ENCODE peak calls at places on chromosomes 7 and 10, in four cellular contexts. W is pancreas, V is astrocyte, E is neuronal stem cell. A is an unnamed sample.

GRCh38 chr7:127885222-127885772 is 145.9 kb downstream of the LRRC4 start:
- DNase-seq in V (no peak), W (no peak), E (no peak), A (no peak)

GRCh38 chr10:101536800-101537199 is 51.3 kb downstream of the POLL start:
- DNase-seq in V (no peak), W (no peak), E (no peak), A (no peak)

GRCh38 chr10:118522791-118523498 is 72.5 kb downstream of the PRLHR start:
- DNase-seq in E (no peak), V (peak; percentile 60), W (no peak), A (no peak)

GRCh38 chr10:82949816-82950575 is 1075.0 kb downstream of the NRG3 start:
- DNase-seq in E (no peak), V (no peak), W (no peak), A (no peak)

GRCh38 chr10:58513189-58514101 is 773 bp downstream of the BICC1 start:
- DNase-seq in W (peak; percentile 72), V (peak; percentile 74), E (peak; percentile 41), A (peak; percentile 86)

GRCh38 chr7:43639858-43640491 is 57.1 kb downstream of the STK17A start:
- DNase-seq in V (peak; percentile 91), E (peak; percentile 81), W (no peak), A (peak; percentile 80)

GRCh38 chr7:2072042-2072441 is 160.7 kb downstream of the MAD1L1 start:
- DNase-seq in E (no peak), V (no peak), W (no peak), A (no peak)

GRCh38 chr10:122323941-122324675 is 50.4 kb upstream of the PLEKHA1 start:
- DNase-seq in E (no peak), W (no peak), V (no peak), A (no peak)

GRCh38 chr7:14158111-14158510 is 168.6 kb upstream of the ETV1 start:
- DNase-seq in E (no peak), V (no peak), W (no peak), A (no peak)

GRCh38 chr10:124092270-124093075 is 925 bp downstream of the CHST15 start:
- DNase-seq in E (peak; percentile 57), W (peak; percentile 82), V (peak; percentile 29), A (peak; percentile 95)

GRCh38 chr7:66790725-66791124 is 50.2 kb downstream of the RABGEF1 start:
- DNase-seq in V (no peak), E (no peak), W (no peak), A (no peak)

GRCh38 chr10:94320285-94320914 is 42.3 kb downstream of the NOC3L start:
- DNase-seq in V (peak; percentile 10), W (peak; percentile 49), E (peak; percentile 63), A (no peak)

GRCh38 chr7:55641273-55641691 is 69.0 kb upstream of the VOPP1 start:
- DNase-seq in W (no peak), V (peak; percentile 69), E (peak; percentile 66), A (no peak)

GRCh38 chr10:86261933-86262665 is 104.5 kb downstream of the GRID1 start:
- DNase-seq in V (no peak), E (no peak), W (peak; percentile 71), A (no peak)

GRCh38 chr10:126528320-126528835 is 140.1 kb upstream of the ADAM12 start:
- DNase-seq in E (no peak), W (no peak), V (no peak), A (no peak)

GRCh38 chr7:43538404-43538771 is 44.5 kb upstream of the STK17A start:
- DNase-seq in V (no peak), W (no peak), E (no peak), A (no peak)

GRCh38 chr7:34087892-34088891 is 182.9 kb downstream of the BMPER start:
- DNase-seq in W (no peak), E (peak; percentile 32), V (no peak), A (no peak)

GRCh38 chr7:132207211-132207610 is 369.1 kb downstream of the PLXNA4 start:
- DNase-seq in E (no peak), W (no peak), V (no peak), A (no peak)

GRCh38 chr7:25429731-25430130 is 201.4 kb upstream of the NPVF start:
- DNase-seq in V (no peak), W (no peak), E (no peak), A (no peak)

GRCh38 chr10:103171278-103171677 is 21.8 kb downstream of the NT5C2 start:
- DNase-seq in E (no peak), V (no peak), W (no peak), A (no peak)

GRCh38 chr10:113362645-113363091 is 190.2 kb upstream of the HABP2 start:
- DNase-seq in V (peak; percentile 19), E (no peak), W (no peak), A (no peak)

GRCh38 chr7:48158404-48158803 is 12.9 kb upstream of the ABCA13 start:
- DNase-seq in V (peak; percentile 63), E (no peak), W (no peak), A (no peak)

GRCh38 chr7:101378808-101379207 is 16.1 kb downstream of the COL26A1 start:
- DNase-seq in W (no peak), V (no peak), E (peak; percentile 50), A (no peak)

GRCh38 chr10:28938745-28939144 is 261.4 kb downstream of the BAMBI start:
- DNase-seq in W (no peak), V (peak; percentile 39), E (no peak), A (no peak)

GRCh38 chr10:114174462-114175190 is 623 bp upstream of the CCDC186 start:
- DNase-seq in E (no peak), V (peak; percentile 9), W (peak; percentile 67), A (peak; percentile 83)

DNA sequence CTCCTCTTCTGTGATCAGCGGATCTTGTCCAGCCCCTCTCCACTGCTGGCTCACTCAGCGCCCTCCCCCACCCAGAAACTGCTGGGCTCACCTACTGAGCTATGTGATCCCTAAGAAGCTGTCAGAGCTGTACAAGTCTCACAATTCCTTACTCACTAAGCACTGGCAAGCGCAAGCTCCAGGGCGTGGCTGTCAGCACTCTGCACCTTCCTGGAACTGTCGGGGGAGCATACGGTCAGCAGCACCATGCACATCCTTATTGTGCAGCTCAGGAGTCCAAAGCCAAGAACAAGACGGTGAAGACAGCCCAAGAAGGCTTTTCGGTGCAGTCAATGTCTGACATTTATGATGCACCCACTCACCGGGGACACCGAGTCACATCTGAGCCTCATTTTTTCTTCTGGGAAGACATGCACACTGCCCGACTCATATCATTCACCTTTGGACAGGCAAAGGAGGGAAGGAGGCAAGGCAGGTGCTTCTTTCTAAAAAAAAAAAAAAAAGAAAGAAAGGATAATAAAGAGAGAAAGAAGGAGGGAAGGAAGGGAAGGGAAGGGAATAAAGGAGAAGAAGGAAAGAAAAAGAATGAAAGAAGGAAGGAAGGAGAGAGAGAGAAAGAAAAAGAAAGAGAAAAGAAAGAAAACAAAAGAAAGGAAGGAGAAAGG is 56.3 kb downstream of the ASB13 start:
- DNase-seq in W (no peak), E (no peak), V (no peak), A (peak; percentile 74)
- H3K4me1 ChIP-seq in W (no peaks in the 10 kb centered on the region), E (peaks cover 6% of the 10 kb centered on the region), V (peaks cover 14% of the 10 kb centered on the region), A (peaks cover 10% of the 10 kb centered on the region)

GRCh38 chr7:102403563-102403962 is 7.4 kb downstream of the PRKRIP1 start:
- DNase-seq in V (no peak), E (no peak), W (no peak), A (no peak)
- H3K36me3 ChIP-seq in V (peaks cover 64% of the 10 kb centered on the region), E (peaks cover 97% of the 10 kb centered on the region), W (no peaks in the 10 kb centered on the region), A (peaks cover 37% of the 10 kb centered on the region)

GRCh38 chr10:92693534-92693893 is 3.8 kb downstream of the HHEX start:
- DNase-seq in V (no peak), W (no peak), E (no peak), A (no peak)
- H3K4me3 ChIP-seq in V (no peak overlapping the region), W (peak overlapping the region; percentile 51), E (no peak overlapping the region), A (no peak overlapping the region)

GRCh38 chr10:80465839-80466590 is 11.9 kb downstream of the TSPAN14 start:
- DNase-seq in E (no peak), W (peak; percentile 7), V (no peak), A (no peak)
- H3K4me1 ChIP-seq in E (peaks cover 75% of the 10 kb centered on the region), W (peaks cover 58% of the 10 kb centered on the region), V (peaks cover 56% of the 10 kb centered on the region), A (peaks cover 73% of the 10 kb centered on the region)

GRCh38 chr7:112891698-112892097 is 101.5 kb upstream of the TMEM168 start:
- DNase-seq in E (no peak), W (no peak), V (no peak), A (no peak)
- H3K36me3 ChIP-seq in E (peaks cover 34% of the 10 kb centered on the region), W (no peaks in the 10 kb centered on the region), V (peaks cover 2% of the 10 kb centered on the region), A (no peaks in the 10 kb centered on the region)

DNA sequence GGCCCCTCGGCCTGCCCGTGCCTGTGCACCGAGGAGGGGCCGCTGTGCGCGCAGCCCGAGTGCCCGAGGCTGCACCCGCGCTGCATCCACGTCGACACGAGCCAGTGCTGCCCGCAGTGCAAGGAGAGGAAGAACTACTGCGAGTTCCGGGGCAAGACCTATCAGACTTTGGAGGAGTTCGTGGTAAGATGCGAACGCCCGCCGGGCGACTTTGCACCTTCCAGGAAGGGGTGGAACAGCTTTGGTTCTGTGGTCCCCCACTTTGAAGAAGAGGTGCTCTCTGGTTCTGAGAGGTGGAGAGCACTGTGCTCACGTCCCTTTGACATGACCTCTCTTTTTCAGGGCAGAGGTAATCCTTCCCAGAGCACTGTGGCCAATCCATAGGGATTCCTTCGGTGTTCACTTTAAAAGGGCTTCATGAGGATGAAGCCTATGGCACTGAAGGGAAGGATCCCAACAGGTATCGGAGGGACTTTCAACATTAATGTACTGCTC is 2.6 kb downstream of the VWC2 start:
- DNase-seq in W (no peak), E (no peak), V (no peak), A (no peak)
- H3K4me3 ChIP-seq in W (no peak overlapping the region), E (peak overlapping the region; percentile 82), V (no peak overlapping the region), A (no peak overlapping the region)

GRCh38 chr7:30308392-30308791 is 24.0 kb downstream of the ZNRF2 start:
- DNase-seq in W (no peak), V (no peak), E (no peak), A (no peak)
- H3K4me1 ChIP-seq in W (peaks cover 19% of the 10 kb centered on the region), V (no peaks in the 10 kb centered on the region), E (peaks cover 4% of the 10 kb centered on the region), A (peaks cover 2% of the 10 kb centered on the region)

GRCh38 chr7:134902058-134902457 is 84.2 kb upstream of the AGBL3 start:
- DNase-seq in E (no peak), V (no peak), W (no peak), A (no peak)
- H3K36me3 ChIP-seq in E (peaks cover 19% of the 10 kb centered on the region), V (peaks cover 17% of the 10 kb centered on the region), W (no peaks in the 10 kb centered on the region), A (no peaks in the 10 kb centered on the region)